ENCODE peak calls at places on chromosomes 6 and 20, in nine cellular contexts. One of them, this sample, is unnamed.

GRCh38 chr6:6798430-6798829 is 209.9 kb downstream of the LY86 start:
- DNase-seq in esophagus muscularis mucosa: no peak
- DNase-seq in A549: no peak
- DNase-seq in upper lobe of left lung: no peak
- DNase-seq in sigmoid colon: no peak
- DNase-seq in HepG2: no peak
- DNase-seq in ovary: no peak
- DNase-seq in H1: no peak
- DNase-seq in transverse colon: no peak
- DNase-seq in this sample: peak; percentile 14

GRCh38 chr6:135280375-135281136 is 99.4 kb downstream of the MYB start:
- DNase-seq in H1: peak; percentile 11
- DNase-seq in HepG2: no peak
- DNase-seq in esophagus muscularis mucosa: no peak
- DNase-seq in sigmoid colon: no peak
- DNase-seq in ovary: no peak
- DNase-seq in upper lobe of left lung: no peak
- DNase-seq in A549: no peak
- DNase-seq in transverse colon: no peak
- DNase-seq in this sample: no peak

GRCh38 chr20:41499961-41500725 is 118.0 kb downstream of the CHD6 start:
- DNase-seq in ovary: no peak
- DNase-seq in sigmoid colon: no peak
- DNase-seq in upper lobe of left lung: no peak
- DNase-seq in esophagus muscularis mucosa: no peak
- DNase-seq in H1: no peak
- DNase-seq in A549: no peak
- DNase-seq in HepG2: no peak
- DNase-seq in transverse colon: no peak
- DNase-seq in this sample: no peak

GRCh38 chr6:113489946-113490345 is 367.2 kb upstream of the MARCKS start:
- DNase-seq in sigmoid colon: no peak
- DNase-seq in A549: no peak
- DNase-seq in esophagus muscularis mucosa: no peak
- DNase-seq in upper lobe of left lung: no peak
- DNase-seq in ovary: no peak
- DNase-seq in HepG2: no peak
- DNase-seq in H1: no peak
- DNase-seq in transverse colon: no peak
- DNase-seq in this sample: no peak

GRCh38 chr20:24580855-24581254 is 111.4 kb downstream of the SYNDIG1 start:
- DNase-seq in ovary: no peak
- DNase-seq in esophagus muscularis mucosa: no peak
- DNase-seq in A549: no peak
- DNase-seq in upper lobe of left lung: no peak
- DNase-seq in transverse colon: no peak
- DNase-seq in H1: no peak
- DNase-seq in HepG2: no peak
- DNase-seq in sigmoid colon: no peak
- DNase-seq in this sample: no peak

GRCh38 chr6:47071681-47072080 is 29.5 kb upstream of the ADGRF1 start:
- DNase-seq in transverse colon: no peak
- DNase-seq in upper lobe of left lung: no peak
- DNase-seq in esophagus muscularis mucosa: no peak
- DNase-seq in ovary: no peak
- DNase-seq in H1: no peak
- DNase-seq in HepG2: no peak
- DNase-seq in A549: no peak
- DNase-seq in sigmoid colon: no peak
- DNase-seq in this sample: no peak

GRCh38 chr20:58137236-58137635 is 91.2 kb downstream of the ANKRD60 start:
- DNase-seq in H1: no peak
- DNase-seq in A549: no peak
- DNase-seq in esophagus muscularis mucosa: no peak
- DNase-seq in transverse colon: no peak
- DNase-seq in upper lobe of left lung: no peak
- DNase-seq in ovary: no peak
- DNase-seq in HepG2: no peak
- DNase-seq in sigmoid colon: no peak
- DNase-seq in this sample: no peak

GRCh38 chr6:108801331-108801730 is 46.9 kb upstream of the ARMC2 start:
- DNase-seq in HepG2: no peak
- DNase-seq in A549: no peak
- DNase-seq in esophagus muscularis mucosa: no peak
- DNase-seq in upper lobe of left lung: no peak
- DNase-seq in ovary: no peak
- DNase-seq in transverse colon: no peak
- DNase-seq in H1: no peak
- DNase-seq in sigmoid colon: no peak
- DNase-seq in this sample: no peak

GRCh38 chr6:109595998-109596397 is 95.0 kb downstream of the AK9 start:
- DNase-seq in transverse colon: no peak
- DNase-seq in ovary: no peak
- DNase-seq in esophagus muscularis mucosa: no peak
- DNase-seq in sigmoid colon: no peak
- DNase-seq in upper lobe of left lung: peak; percentile 22
- DNase-seq in HepG2: peak; percentile 26
- DNase-seq in A549: no peak
- DNase-seq in H1: peak; percentile 49
- DNase-seq in this sample: no peak

GRCh38 chr6:4564746-4565145 is 211.5 kb upstream of the CDYL start:
- DNase-seq in transverse colon: no peak
- DNase-seq in H1: peak; percentile 37
- DNase-seq in HepG2: no peak
- DNase-seq in A549: no peak
- DNase-seq in esophagus muscularis mucosa: no peak
- DNase-seq in ovary: no peak
- DNase-seq in upper lobe of left lung: no peak
- DNase-seq in sigmoid colon: no peak
- DNase-seq in this sample: no peak

GRCh38 chr6:26421259-26422144 is 18.8 kb upstream of the BTN3A3 start:
- DNase-seq in A549: peak; percentile 92
- DNase-seq in transverse colon: peak; percentile 74
- DNase-seq in HepG2: peak; percentile 93
- DNase-seq in upper lobe of left lung: peak; percentile 81
- DNase-seq in esophagus muscularis mucosa: peak; percentile 95
- DNase-seq in H1: peak; percentile 76
- DNase-seq in ovary: peak; percentile 63
- DNase-seq in sigmoid colon: peak; percentile 90
- DNase-seq in this sample: peak; percentile 73
- TF ChIP-seq POLR2A in A549: no peak
- TF ChIP-seq POLR2A in transverse colon: peak; percentile 16
- TF ChIP-seq POLR2A in HepG2: peak; percentile 46
- TF ChIP-seq POLR2A in upper lobe of left lung: no peak
- TF ChIP-seq POLR2A in esophagus muscularis mucosa: no peak
- TF ChIP-seq POLR2A in H1: no peak
- TF ChIP-seq POLR2A in ovary: no peak
- TF ChIP-seq POLR2A in sigmoid colon: no peak
- TF ChIP-seq POLR2A in this sample: no peak

DNA sequence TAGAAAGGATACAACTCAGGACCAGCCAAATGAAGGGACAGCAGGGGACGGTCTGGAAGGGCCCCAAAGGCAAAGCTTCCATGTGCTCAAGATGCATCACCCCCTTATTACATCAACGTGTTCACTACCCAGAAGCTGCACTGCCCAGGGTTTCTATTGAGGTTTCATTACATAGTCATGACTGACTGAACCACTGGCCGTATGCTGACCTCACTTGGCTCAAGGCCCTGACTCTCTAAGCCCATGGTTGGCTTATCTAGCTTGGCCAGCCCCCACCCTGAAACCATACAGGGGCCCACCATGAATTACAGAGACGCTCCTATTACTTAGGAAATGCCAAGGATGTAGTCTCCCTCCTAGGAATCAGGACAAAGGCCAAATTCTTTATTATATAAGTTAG is 179.4 kb downstream of the FOXC1 start:
- DNase-seq in sigmoid colon: no peak
- DNase-seq in A549: no peak
- DNase-seq in transverse colon: no peak
- DNase-seq in H1: no peak
- DNase-seq in HepG2: no peak
- DNase-seq in upper lobe of left lung: no peak
- DNase-seq in esophagus muscularis mucosa: no peak
- DNase-seq in ovary: no peak
- DNase-seq in this sample: no peak
- TF ChIP-seq EP300 in sigmoid colon: no peak
- TF ChIP-seq EP300 in A549: no peak
- TF ChIP-seq EP300 in transverse colon: no peak
- TF ChIP-seq EP300 in H1: no peak
- TF ChIP-seq EP300 in HepG2: no peak
- TF ChIP-seq EP300 in upper lobe of left lung: no peak
- TF ChIP-seq EP300 in esophagus muscularis mucosa: no peak
- TF ChIP-seq EP300 in ovary: no peak
- TF ChIP-seq EP300 in this sample: no peak

GRCh38 chr6:88899569-88900316 is 63.7 kb downstream of the RNGTT start:
- DNase-seq in esophagus muscularis mucosa: no peak
- DNase-seq in HepG2: peak; percentile 4
- DNase-seq in upper lobe of left lung: no peak
- DNase-seq in transverse colon: no peak
- DNase-seq in H1: no peak
- DNase-seq in ovary: no peak
- DNase-seq in sigmoid colon: no peak
- DNase-seq in A549: no peak
- DNase-seq in this sample: no peak
- TF ChIP-seq CTCF in esophagus muscularis mucosa: no peak
- TF ChIP-seq CTCF in HepG2: no peak
- TF ChIP-seq CTCF in upper lobe of left lung: no peak
- TF ChIP-seq CTCF in transverse colon: no peak
- TF ChIP-seq CTCF in H1: no peak
- TF ChIP-seq CTCF in ovary: no peak
- TF ChIP-seq CTCF in sigmoid colon: no peak
- TF ChIP-seq CTCF in A549: no peak
- TF ChIP-seq CTCF in this sample: no peak

DNA sequence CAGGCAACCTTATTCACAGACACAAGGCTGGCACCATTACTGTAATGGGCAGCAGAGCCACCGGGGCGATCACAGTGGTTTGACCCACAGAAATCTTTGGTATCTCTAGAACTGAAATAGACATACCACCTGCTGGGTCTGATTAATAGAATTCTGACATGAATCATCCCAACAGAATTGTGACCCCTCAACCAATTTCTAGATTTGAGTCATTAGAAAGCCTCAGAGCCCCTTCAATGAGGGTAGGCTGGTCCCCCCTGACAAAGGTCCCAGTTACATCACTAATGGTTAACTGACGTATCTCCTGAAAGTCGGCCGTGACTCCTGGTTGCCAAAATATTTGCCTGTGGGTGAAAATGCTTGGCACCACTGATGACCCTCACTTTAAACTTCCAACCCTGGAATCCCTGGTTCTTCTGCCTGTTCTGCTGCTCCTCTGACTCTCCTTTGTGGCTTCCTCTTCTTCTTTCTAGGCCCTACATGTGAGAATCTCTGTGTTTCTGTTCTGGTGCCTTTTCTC is 124.9 kb upstream of the ARID1B start:
- DNase-seq in HepG2: no peak
- DNase-seq in transverse colon: no peak
- DNase-seq in sigmoid colon: no peak
- DNase-seq in esophagus muscularis mucosa: no peak
- DNase-seq in A549: no peak
- DNase-seq in ovary: no peak
- DNase-seq in H1: no peak
- DNase-seq in upper lobe of left lung: no peak
- DNase-seq in this sample: no peak
- TF ChIP-seq POLR2A in HepG2: no peak
- TF ChIP-seq POLR2A in transverse colon: no peak
- TF ChIP-seq POLR2A in sigmoid colon: no peak
- TF ChIP-seq POLR2A in esophagus muscularis mucosa: no peak
- TF ChIP-seq POLR2A in A549: no peak
- TF ChIP-seq POLR2A in ovary: no peak
- TF ChIP-seq POLR2A in H1: no peak
- TF ChIP-seq POLR2A in upper lobe of left lung: no peak
- TF ChIP-seq POLR2A in this sample: no peak

GRCh38 chr6:87660226-87660886 is 41.7 kb downstream of the AKIRIN2 start:
- DNase-seq in sigmoid colon: no peak
- DNase-seq in A549: no peak
- DNase-seq in H1: no peak
- DNase-seq in ovary: no peak
- DNase-seq in transverse colon: no peak
- DNase-seq in esophagus muscularis mucosa: no peak
- DNase-seq in upper lobe of left lung: no peak
- DNase-seq in HepG2: no peak
- DNase-seq in this sample: no peak
- TF ChIP-seq EP300 in sigmoid colon: no peak
- TF ChIP-seq EP300 in A549: no peak
- TF ChIP-seq EP300 in H1: no peak
- TF ChIP-seq EP300 in ovary: no peak
- TF ChIP-seq EP300 in transverse colon: no peak
- TF ChIP-seq EP300 in esophagus muscularis mucosa: no peak
- TF ChIP-seq EP300 in upper lobe of left lung: no peak
- TF ChIP-seq EP300 in HepG2: no peak
- TF ChIP-seq EP300 in this sample: no peak

GRCh38 chr6:110618591-110619267 is 142.3 kb upstream of the SLC22A16 start:
- DNase-seq in transverse colon: no peak
- DNase-seq in upper lobe of left lung: no peak
- DNase-seq in sigmoid colon: no peak
- DNase-seq in A549: no peak
- DNase-seq in H1: no peak
- DNase-seq in esophagus muscularis mucosa: no peak
- DNase-seq in HepG2: peak; percentile 28
- DNase-seq in ovary: no peak
- DNase-seq in this sample: no peak
- TF ChIP-seq CTCF in transverse colon: no peak
- TF ChIP-seq CTCF in upper lobe of left lung: no peak
- TF ChIP-seq CTCF in sigmoid colon: no peak
- TF ChIP-seq CTCF in A549: peak; percentile 27
- TF ChIP-seq CTCF in H1: no peak
- TF ChIP-seq CTCF in esophagus muscularis mucosa: no peak
- TF ChIP-seq CTCF in HepG2: peak; percentile 48
- TF ChIP-seq CTCF in ovary: no peak
- TF ChIP-seq CTCF in this sample: no peak